ENCODE peak calls at places on chromosomes 7 and 10, in seven cellular contexts. One of them, this sample, is unnamed.
A peak's percentile ranks its signal among the peaks of the same experiment; 100 is the strongest.

GRCh38 chr7:82562716-82563404 is 119.3 kb upstream of the CACNA2D1 start:
- DNase-seq in foreskin keratinocyte: peak; percentile 25
- DNase-seq in MV-4-11: no peak
- DNase-seq in stimulated activated CD4-positive, alpha-beta T cell treated with anti-CD3 and anti-CD28 coated beads, Interleukin-4, amount 100 ng/mL, for 48 hours: no peak
- DNase-seq in memory B cell: no peak
- DNase-seq in AG09319: peak; percentile 5
- DNase-seq in foreskin fibroblast: peak; percentile 69
- DNase-seq in this sample: no peak

GRCh38 chr10:64170791-64171190 is 649.6 kb downstream of the REEP3 start:
- DNase-seq in AG09319: no peak
- DNase-seq in MV-4-11: no peak
- DNase-seq in stimulated activated CD4-positive, alpha-beta T cell treated with anti-CD3 and anti-CD28 coated beads, Interleukin-4, amount 100 ng/mL, for 48 hours: no peak
- DNase-seq in foreskin fibroblast: no peak
- DNase-seq in memory B cell: no peak
- DNase-seq in foreskin keratinocyte: no peak
- DNase-seq in this sample: no peak

GRCh38 chr7:13198741-13199140 is 511.3 kb downstream of the ARL4A start:
- DNase-seq in MV-4-11: no peak
- DNase-seq in stimulated activated CD4-positive, alpha-beta T cell treated with anti-CD3 and anti-CD28 coated beads, Interleukin-4, amount 100 ng/mL, for 48 hours: no peak
- DNase-seq in memory B cell: no peak
- DNase-seq in foreskin fibroblast: no peak
- DNase-seq in foreskin keratinocyte: peak; percentile 56
- DNase-seq in AG09319: no peak
- DNase-seq in this sample: no peak

GRCh38 chr7:133861876-133862275 is 265.3 kb upstream of the LRGUK start:
- DNase-seq in MV-4-11: no peak
- DNase-seq in foreskin fibroblast: no peak
- DNase-seq in stimulated activated CD4-positive, alpha-beta T cell treated with anti-CD3 and anti-CD28 coated beads, Interleukin-4, amount 100 ng/mL, for 48 hours: no peak
- DNase-seq in memory B cell: no peak
- DNase-seq in AG09319: no peak
- DNase-seq in foreskin keratinocyte: no peak
- DNase-seq in this sample: no peak

GRCh38 chr7:90938371-90938770 is 325.9 kb upstream of the FZD1 start:
- DNase-seq in foreskin fibroblast: no peak
- DNase-seq in foreskin keratinocyte: no peak
- DNase-seq in stimulated activated CD4-positive, alpha-beta T cell treated with anti-CD3 and anti-CD28 coated beads, Interleukin-4, amount 100 ng/mL, for 48 hours: no peak
- DNase-seq in AG09319: no peak
- DNase-seq in MV-4-11: no peak
- DNase-seq in memory B cell: no peak
- DNase-seq in this sample: no peak

GRCh38 chr10:33183658-33184057 is 150.8 kb downstream of the NRP1 start:
- DNase-seq in foreskin keratinocyte: no peak
- DNase-seq in AG09319: no peak
- DNase-seq in foreskin fibroblast: no peak
- DNase-seq in MV-4-11: no peak
- DNase-seq in stimulated activated CD4-positive, alpha-beta T cell treated with anti-CD3 and anti-CD28 coated beads, Interleukin-4, amount 100 ng/mL, for 48 hours: no peak
- DNase-seq in memory B cell: no peak
- DNase-seq in this sample: no peak

GRCh38 chr10:122850705-122851640 is 5.3 kb upstream of the CUZD1 start:
- DNase-seq in MV-4-11: no peak
- DNase-seq in AG09319: peak; percentile 23
- DNase-seq in foreskin keratinocyte: no peak
- DNase-seq in stimulated activated CD4-positive, alpha-beta T cell treated with anti-CD3 and anti-CD28 coated beads, Interleukin-4, amount 100 ng/mL, for 48 hours: no peak
- DNase-seq in foreskin fibroblast: no peak
- DNase-seq in memory B cell: no peak
- DNase-seq in this sample: no peak

GRCh38 chr7:1691096-1691495 is 21.0 kb downstream of the ELFN1 start:
- DNase-seq in foreskin fibroblast: no peak
- DNase-seq in AG09319: no peak
- DNase-seq in stimulated activated CD4-positive, alpha-beta T cell treated with anti-CD3 and anti-CD28 coated beads, Interleukin-4, amount 100 ng/mL, for 48 hours: no peak
- DNase-seq in MV-4-11: no peak
- DNase-seq in memory B cell: no peak
- DNase-seq in foreskin keratinocyte: no peak
- DNase-seq in this sample: no peak

GRCh38 chr10:122113161-122113944 is 124.4 kb downstream of the TACC2 start:
- DNase-seq in MV-4-11: peak; percentile 49
- DNase-seq in stimulated activated CD4-positive, alpha-beta T cell treated with anti-CD3 and anti-CD28 coated beads, Interleukin-4, amount 100 ng/mL, for 48 hours: peak; percentile 5
- DNase-seq in foreskin keratinocyte: peak; percentile 52
- DNase-seq in AG09319: no peak
- DNase-seq in foreskin fibroblast: peak; percentile 71
- DNase-seq in memory B cell: no peak
- DNase-seq in this sample: peak; percentile 14

GRCh38 chr10:98170249-98171117 is 36.0 kb downstream of the R3HCC1L start:
- DNase-seq in stimulated activated CD4-positive, alpha-beta T cell treated with anti-CD3 and anti-CD28 coated beads, Interleukin-4, amount 100 ng/mL, for 48 hours: peak; percentile 6
- DNase-seq in MV-4-11: peak; percentile 23
- DNase-seq in memory B cell: peak; percentile 14
- DNase-seq in foreskin keratinocyte: peak; percentile 50
- DNase-seq in AG09319: no peak
- DNase-seq in foreskin fibroblast: peak; percentile 25
- DNase-seq in this sample: peak; percentile 1

GRCh38 chr7:90816511-90817142 is 220.5 kb downstream of the CDK14 start:
- DNase-seq in memory B cell: no peak
- DNase-seq in AG09319: peak; percentile 36
- DNase-seq in stimulated activated CD4-positive, alpha-beta T cell treated with anti-CD3 and anti-CD28 coated beads, Interleukin-4, amount 100 ng/mL, for 48 hours: no peak
- DNase-seq in foreskin keratinocyte: peak; percentile 97
- DNase-seq in foreskin fibroblast: peak; percentile 91
- DNase-seq in MV-4-11: peak; percentile 58
- DNase-seq in this sample: no peak

GRCh38 chr10:46024948-46025347 is 5.5 kb downstream of the NCOA4 start:
- DNase-seq in MV-4-11: no peak
- DNase-seq in foreskin fibroblast: no peak
- DNase-seq in memory B cell: no peak
- DNase-seq in AG09319: no peak
- DNase-seq in foreskin keratinocyte: no peak
- DNase-seq in stimulated activated CD4-positive, alpha-beta T cell treated with anti-CD3 and anti-CD28 coated beads, Interleukin-4, amount 100 ng/mL, for 48 hours: no peak
- DNase-seq in this sample: no peak

This sample was measured in GF-D8.